ENCODE peak calls at places on chromosomes 11 and 22, in nine cellular contexts. One of them, this sample, is unnamed.

GRCh38 chr22:50562523-50563409 is at the start of gene SYCE3:
- DNase-seq in activated CD4-positive, alpha-beta T cell treated with anti-CD3 and anti-CD28 coated beads for 24 hours: peak; percentile 97
- DNase-seq in mucosa of descending colon: peak; percentile 99
- DNase-seq in DMS 273 treated with DMSO at 0.1 percent for 48 hours: peak; percentile 81
- DNase-seq in ELR: peak; percentile 96
- DNase-seq in GM10248: peak; percentile 98
- DNase-seq in NCI-H1092: peak; percentile 80
- DNase-seq in left cardiac atrium: peak; percentile 98
- DNase-seq in SW 1271: peak; percentile 73
- DNase-seq in this sample: peak; percentile 92

GRCh38 chr22:22214819-22215329 is 29.7 kb upstream of the VPREB1 start:
- DNase-seq in activated CD4-positive, alpha-beta T cell treated with anti-CD3 and anti-CD28 coated beads for 24 hours: no peak
- DNase-seq in mucosa of descending colon: no peak
- DNase-seq in DMS 273 treated with DMSO at 0.1 percent for 48 hours: no peak
- DNase-seq in ELR: no peak
- DNase-seq in GM10248: no peak
- DNase-seq in NCI-H1092: no peak
- DNase-seq in left cardiac atrium: no peak
- DNase-seq in SW 1271: no peak
- DNase-seq in this sample: no peak

GRCh38 chr22:42877597-42878340 is 20.7 kb upstream of the ARFGAP3 start:
- DNase-seq in activated CD4-positive, alpha-beta T cell treated with anti-CD3 and anti-CD28 coated beads for 24 hours: no peak
- DNase-seq in mucosa of descending colon: no peak
- DNase-seq in DMS 273 treated with DMSO at 0.1 percent for 48 hours: no peak
- DNase-seq in ELR: no peak
- DNase-seq in GM10248: no peak
- DNase-seq in NCI-H1092: no peak
- DNase-seq in left cardiac atrium: no peak
- DNase-seq in SW 1271: no peak
- DNase-seq in this sample: no peak

GRCh38 chr11:19087658-19088057 is 27.1 kb upstream of the MRGPRX2 start:
- DNase-seq in activated CD4-positive, alpha-beta T cell treated with anti-CD3 and anti-CD28 coated beads for 24 hours: no peak
- DNase-seq in mucosa of descending colon: no peak
- DNase-seq in DMS 273 treated with DMSO at 0.1 percent for 48 hours: no peak
- DNase-seq in ELR: peak; percentile 92
- DNase-seq in GM10248: no peak
- DNase-seq in NCI-H1092: no peak
- DNase-seq in left cardiac atrium: no peak
- DNase-seq in SW 1271: no peak
- DNase-seq in this sample: no peak

GRCh38 chr11:38460901-38461300 is 1862.9 kb upstream of the RAG2 start:
- DNase-seq in activated CD4-positive, alpha-beta T cell treated with anti-CD3 and anti-CD28 coated beads for 24 hours: no peak
- DNase-seq in mucosa of descending colon: no peak
- DNase-seq in DMS 273 treated with DMSO at 0.1 percent for 48 hours: no peak
- DNase-seq in ELR: no peak
- DNase-seq in GM10248: no peak
- DNase-seq in NCI-H1092: no peak
- DNase-seq in left cardiac atrium: peak; percentile 59
- DNase-seq in SW 1271: no peak
- DNase-seq in this sample: no peak

GRCh38 chr11:11170352-11171084 is 182.5 kb downstream of the CSNK2A3 start:
- DNase-seq in activated CD4-positive, alpha-beta T cell treated with anti-CD3 and anti-CD28 coated beads for 24 hours: no peak
- DNase-seq in mucosa of descending colon: no peak
- DNase-seq in DMS 273 treated with DMSO at 0.1 percent for 48 hours: no peak
- DNase-seq in ELR: no peak
- DNase-seq in GM10248: no peak
- DNase-seq in NCI-H1092: no peak
- DNase-seq in left cardiac atrium: no peak
- DNase-seq in SW 1271: no peak
- DNase-seq in this sample: no peak

GRCh38 chr22:28139993-28140392 is 220.9 kb upstream of the PITPNB start:
- DNase-seq in activated CD4-positive, alpha-beta T cell treated with anti-CD3 and anti-CD28 coated beads for 24 hours: no peak
- DNase-seq in mucosa of descending colon: no peak
- DNase-seq in DMS 273 treated with DMSO at 0.1 percent for 48 hours: no peak
- DNase-seq in ELR: peak; percentile 90
- DNase-seq in GM10248: no peak
- DNase-seq in NCI-H1092: no peak
- DNase-seq in left cardiac atrium: no peak
- DNase-seq in SW 1271: no peak
- DNase-seq in this sample: no peak

GRCh38 chr22:31556627-31557203 is 60.4 kb downstream of the SFI1 start:
- DNase-seq in activated CD4-positive, alpha-beta T cell treated with anti-CD3 and anti-CD28 coated beads for 24 hours: no peak
- DNase-seq in mucosa of descending colon: no peak
- DNase-seq in DMS 273 treated with DMSO at 0.1 percent for 48 hours: no peak
- DNase-seq in ELR: peak; percentile 64
- DNase-seq in GM10248: no peak
- DNase-seq in NCI-H1092: no peak
- DNase-seq in left cardiac atrium: no peak
- DNase-seq in SW 1271: no peak
- DNase-seq in this sample: no peak

GRCh38 chr22:27989758-27990450 is 70.8 kb upstream of the PITPNB start:
- DNase-seq in activated CD4-positive, alpha-beta T cell treated with anti-CD3 and anti-CD28 coated beads for 24 hours: no peak
- DNase-seq in mucosa of descending colon: no peak
- DNase-seq in DMS 273 treated with DMSO at 0.1 percent for 48 hours: no peak
- DNase-seq in ELR: no peak
- DNase-seq in GM10248: no peak
- DNase-seq in NCI-H1092: no peak
- DNase-seq in left cardiac atrium: no peak
- DNase-seq in SW 1271: no peak
- DNase-seq in this sample: no peak

GRCh38 chr11:20443596-20443995 is 56.1 kb downstream of the PRMT3 start:
- DNase-seq in activated CD4-positive, alpha-beta T cell treated with anti-CD3 and anti-CD28 coated beads for 24 hours: no peak
- DNase-seq in mucosa of descending colon: no peak
- DNase-seq in DMS 273 treated with DMSO at 0.1 percent for 48 hours: no peak
- DNase-seq in ELR: peak; percentile 37
- DNase-seq in GM10248: no peak
- DNase-seq in NCI-H1092: no peak
- DNase-seq in left cardiac atrium: no peak
- DNase-seq in SW 1271: no peak
- DNase-seq in this sample: no peak

GRCh38 chr11:68560216-68560615 is 99.7 kb downstream of the PPP6R3 start:
- DNase-seq in activated CD4-positive, alpha-beta T cell treated with anti-CD3 and anti-CD28 coated beads for 24 hours: no peak
- DNase-seq in mucosa of descending colon: no peak
- DNase-seq in DMS 273 treated with DMSO at 0.1 percent for 48 hours: no peak
- DNase-seq in ELR: no peak
- DNase-seq in GM10248: no peak
- DNase-seq in NCI-H1092: no peak
- DNase-seq in left cardiac atrium: no peak
- DNase-seq in SW 1271: no peak
- DNase-seq in this sample: no peak

GRCh38 chr11:21289686-21290085 is 620.3 kb downstream of the NELL1 start:
- DNase-seq in activated CD4-positive, alpha-beta T cell treated with anti-CD3 and anti-CD28 coated beads for 24 hours: no peak
- DNase-seq in mucosa of descending colon: no peak
- DNase-seq in DMS 273 treated with DMSO at 0.1 percent for 48 hours: no peak
- DNase-seq in ELR: no peak
- DNase-seq in GM10248: no peak
- DNase-seq in NCI-H1092: no peak
- DNase-seq in left cardiac atrium: no peak
- DNase-seq in SW 1271: no peak
- DNase-seq in this sample: no peak

GRCh38 chr11:114187173-114187572 is 109.0 kb upstream of the NNMT start:
- DNase-seq in activated CD4-positive, alpha-beta T cell treated with anti-CD3 and anti-CD28 coated beads for 24 hours: no peak
- DNase-seq in mucosa of descending colon: no peak
- DNase-seq in DMS 273 treated with DMSO at 0.1 percent for 48 hours: no peak
- DNase-seq in ELR: no peak
- DNase-seq in GM10248: no peak
- DNase-seq in NCI-H1092: no peak
- DNase-seq in left cardiac atrium: no peak
- DNase-seq in SW 1271: no peak
- DNase-seq in this sample: no peak

GRCh38 chr22:49100764-49101163 is 726.9 kb downstream of the BRD1 start:
- DNase-seq in activated CD4-positive, alpha-beta T cell treated with anti-CD3 and anti-CD28 coated beads for 24 hours: no peak
- DNase-seq in mucosa of descending colon: no peak
- DNase-seq in DMS 273 treated with DMSO at 0.1 percent for 48 hours: no peak
- DNase-seq in ELR: no peak
- DNase-seq in GM10248: no peak
- DNase-seq in NCI-H1092: no peak
- DNase-seq in left cardiac atrium: no peak
- DNase-seq in SW 1271: no peak
- DNase-seq in this sample: no peak

GRCh38 chr11:112590778-112591177 is 330.1 kb upstream of the PLET1 start:
- DNase-seq in activated CD4-positive, alpha-beta T cell treated with anti-CD3 and anti-CD28 coated beads for 24 hours: no peak
- DNase-seq in mucosa of descending colon: no peak
- DNase-seq in DMS 273 treated with DMSO at 0.1 percent for 48 hours: no peak
- DNase-seq in ELR: no peak
- DNase-seq in GM10248: no peak
- DNase-seq in NCI-H1092: no peak
- DNase-seq in left cardiac atrium: no peak
- DNase-seq in SW 1271: no peak
- DNase-seq in this sample: no peak

GRCh38 chr11:63869686-63870085 is 30.8 kb downstream of the MARK2 start:
- DNase-seq in activated CD4-positive, alpha-beta T cell treated with anti-CD3 and anti-CD28 coated beads for 24 hours: no peak
- DNase-seq in mucosa of descending colon: peak; percentile 37
- DNase-seq in DMS 273 treated with DMSO at 0.1 percent for 48 hours: no peak
- DNase-seq in ELR: no peak
- DNase-seq in GM10248: no peak
- DNase-seq in NCI-H1092: no peak
- DNase-seq in left cardiac atrium: no peak
- DNase-seq in SW 1271: no peak
- DNase-seq in this sample: no peak

GRCh38 chr11:6251120-6251733 is 8.4 kb upstream of the CCKBR start:
- DNase-seq in activated CD4-positive, alpha-beta T cell treated with anti-CD3 and anti-CD28 coated beads for 24 hours: peak; percentile 49
- DNase-seq in mucosa of descending colon: peak; percentile 74
- DNase-seq in DMS 273 treated with DMSO at 0.1 percent for 48 hours: peak; percentile 0
- DNase-seq in ELR: peak; percentile 73
- DNase-seq in GM10248: peak; percentile 64
- DNase-seq in NCI-H1092: peak; percentile 7
- DNase-seq in left cardiac atrium: peak; percentile 58
- DNase-seq in SW 1271: no peak
- DNase-seq in this sample: no peak

GRCh38 chr11:15911377-15912044 is 444.8 kb downstream of the SOX6 start:
- DNase-seq in activated CD4-positive, alpha-beta T cell treated with anti-CD3 and anti-CD28 coated beads for 24 hours: no peak
- DNase-seq in mucosa of descending colon: no peak
- DNase-seq in DMS 273 treated with DMSO at 0.1 percent for 48 hours: peak; percentile 2
- DNase-seq in ELR: no peak
- DNase-seq in GM10248: no peak
- DNase-seq in NCI-H1092: peak; percentile 23
- DNase-seq in left cardiac atrium: peak; percentile 79
- DNase-seq in SW 1271: no peak
- DNase-seq in this sample: no peak

GRCh38 chr22:29345932-29346331 is 30.4 kb upstream of the RASL10A start:
- DNase-seq in activated CD4-positive, alpha-beta T cell treated with anti-CD3 and anti-CD28 coated beads for 24 hours: no peak
- DNase-seq in mucosa of descending colon: no peak
- DNase-seq in DMS 273 treated with DMSO at 0.1 percent for 48 hours: no peak
- DNase-seq in ELR: no peak
- DNase-seq in GM10248: no peak
- DNase-seq in NCI-H1092: no peak
- DNase-seq in left cardiac atrium: no peak
- DNase-seq in SW 1271: no peak
- DNase-seq in this sample: no peak

GRCh38 chr22:27990879-27991278 is 71.8 kb upstream of the PITPNB start:
- DNase-seq in activated CD4-positive, alpha-beta T cell treated with anti-CD3 and anti-CD28 coated beads for 24 hours: no peak
- DNase-seq in mucosa of descending colon: no peak
- DNase-seq in DMS 273 treated with DMSO at 0.1 percent for 48 hours: no peak
- DNase-seq in ELR: peak; percentile 25
- DNase-seq in GM10248: peak; percentile 55
- DNase-seq in NCI-H1092: no peak
- DNase-seq in left cardiac atrium: peak; percentile 76
- DNase-seq in SW 1271: no peak
- DNase-seq in this sample: no peak

GRCh38 chr22:44024288-44024908 is at the start of gene PARVB:
- DNase-seq in activated CD4-positive, alpha-beta T cell treated with anti-CD3 and anti-CD28 coated beads for 24 hours: no peak
- DNase-seq in mucosa of descending colon: peak; percentile 50
- DNase-seq in DMS 273 treated with DMSO at 0.1 percent for 48 hours: no peak
- DNase-seq in ELR: peak; percentile 49
- DNase-seq in GM10248: peak; percentile 39
- DNase-seq in NCI-H1092: no peak
- DNase-seq in left cardiac atrium: peak; percentile 55
- DNase-seq in SW 1271: no peak
- DNase-seq in this sample: no peak

GRCh38 chr11:12449961-12450715 is 72.8 kb downstream of the PARVA start:
- DNase-seq in activated CD4-positive, alpha-beta T cell treated with anti-CD3 and anti-CD28 coated beads for 24 hours: no peak
- DNase-seq in mucosa of descending colon: no peak
- DNase-seq in DMS 273 treated with DMSO at 0.1 percent for 48 hours: no peak
- DNase-seq in ELR: peak; percentile 95
- DNase-seq in GM10248: no peak
- DNase-seq in NCI-H1092: no peak
- DNase-seq in left cardiac atrium: no peak
- DNase-seq in SW 1271: no peak
- DNase-seq in this sample: no peak

GRCh38 chr11:69938206-69938605 is 119.0 kb upstream of the FGF3 start:
- DNase-seq in activated CD4-positive, alpha-beta T cell treated with anti-CD3 and anti-CD28 coated beads for 24 hours: no peak
- DNase-seq in mucosa of descending colon: no peak
- DNase-seq in DMS 273 treated with DMSO at 0.1 percent for 48 hours: no peak
- DNase-seq in ELR: no peak
- DNase-seq in GM10248: no peak
- DNase-seq in NCI-H1092: no peak
- DNase-seq in left cardiac atrium: no peak
- DNase-seq in SW 1271: no peak
- DNase-seq in this sample: no peak

GRCh38 chr22:44710474-44711235 is 8.7 kb downstream of the PRR5 start:
- DNase-seq in activated CD4-positive, alpha-beta T cell treated with anti-CD3 and anti-CD28 coated beads for 24 hours: no peak
- DNase-seq in mucosa of descending colon: peak; percentile 87
- DNase-seq in DMS 273 treated with DMSO at 0.1 percent for 48 hours: no peak
- DNase-seq in ELR: no peak
- DNase-seq in GM10248: peak; percentile 65
- DNase-seq in NCI-H1092: no peak
- DNase-seq in left cardiac atrium: no peak
- DNase-seq in SW 1271: no peak
- DNase-seq in this sample: no peak

GRCh38 chr11:34348919-34349318 is 8.9 kb downstream of the ABTB2 start:
- DNase-seq in activated CD4-positive, alpha-beta T cell treated with anti-CD3 and anti-CD28 coated beads for 24 hours: no peak
- DNase-seq in mucosa of descending colon: no peak
- DNase-seq in DMS 273 treated with DMSO at 0.1 percent for 48 hours: no peak
- DNase-seq in ELR: no peak
- DNase-seq in GM10248: no peak
- DNase-seq in NCI-H1092: peak; percentile 70
- DNase-seq in left cardiac atrium: no peak
- DNase-seq in SW 1271: no peak
- DNase-seq in this sample: no peak

GRCh38 chr11:66251811-66252210 is 16.6 kb upstream of the RAB1B start:
- DNase-seq in activated CD4-positive, alpha-beta T cell treated with anti-CD3 and anti-CD28 coated beads for 24 hours: no peak
- DNase-seq in mucosa of descending colon: no peak
- DNase-seq in DMS 273 treated with DMSO at 0.1 percent for 48 hours: no peak
- DNase-seq in ELR: no peak
- DNase-seq in GM10248: no peak
- DNase-seq in NCI-H1092: no peak
- DNase-seq in left cardiac atrium: no peak
- DNase-seq in SW 1271: no peak
- DNase-seq in this sample: no peak

GRCh38 chr11:64127267-64128072 is 38.4 kb downstream of the MACROD1 start:
- DNase-seq in activated CD4-positive, alpha-beta T cell treated with anti-CD3 and anti-CD28 coated beads for 24 hours: no peak
- DNase-seq in mucosa of descending colon: no peak
- DNase-seq in DMS 273 treated with DMSO at 0.1 percent for 48 hours: no peak
- DNase-seq in ELR: no peak
- DNase-seq in GM10248: no peak
- DNase-seq in NCI-H1092: no peak
- DNase-seq in left cardiac atrium: no peak
- DNase-seq in SW 1271: no peak
- DNase-seq in this sample: no peak

GRCh38 chr11:117217141-117217609 is 14.7 kb downstream of the PCSK7 start:
- DNase-seq in activated CD4-positive, alpha-beta T cell treated with anti-CD3 and anti-CD28 coated beads for 24 hours: no peak
- DNase-seq in mucosa of descending colon: no peak
- DNase-seq in DMS 273 treated with DMSO at 0.1 percent for 48 hours: no peak
- DNase-seq in ELR: peak; percentile 59
- DNase-seq in GM10248: no peak
- DNase-seq in NCI-H1092: no peak
- DNase-seq in left cardiac atrium: peak; percentile 69
- DNase-seq in SW 1271: no peak
- DNase-seq in this sample: no peak

GRCh38 chr11:61372659-61373058 is 10.5 kb downstream of the TMEM138 start:
- DNase-seq in activated CD4-positive, alpha-beta T cell treated with anti-CD3 and anti-CD28 coated beads for 24 hours: no peak
- DNase-seq in mucosa of descending colon: no peak
- DNase-seq in DMS 273 treated with DMSO at 0.1 percent for 48 hours: no peak
- DNase-seq in ELR: no peak
- DNase-seq in GM10248: no peak
- DNase-seq in NCI-H1092: no peak
- DNase-seq in left cardiac atrium: no peak
- DNase-seq in SW 1271: no peak
- DNase-seq in this sample: no peak

GRCh38 chr11:17887779-17888178 is 125.1 kb downstream of the SERGEF start:
- DNase-seq in activated CD4-positive, alpha-beta T cell treated with anti-CD3 and anti-CD28 coated beads for 24 hours: no peak
- DNase-seq in mucosa of descending colon: no peak
- DNase-seq in DMS 273 treated with DMSO at 0.1 percent for 48 hours: no peak
- DNase-seq in ELR: no peak
- DNase-seq in GM10248: no peak
- DNase-seq in NCI-H1092: no peak
- DNase-seq in left cardiac atrium: no peak
- DNase-seq in SW 1271: no peak
- DNase-seq in this sample: peak; percentile 15

GRCh38 chr11:102836290-102836875 is 7.0 kb downstream of the MMP3 start:
- DNase-seq in activated CD4-positive, alpha-beta T cell treated with anti-CD3 and anti-CD28 coated beads for 24 hours: no peak
- DNase-seq in mucosa of descending colon: no peak
- DNase-seq in DMS 273 treated with DMSO at 0.1 percent for 48 hours: no peak
- DNase-seq in ELR: peak; percentile 76
- DNase-seq in GM10248: no peak
- DNase-seq in NCI-H1092: no peak
- DNase-seq in left cardiac atrium: no peak
- DNase-seq in SW 1271: no peak
- DNase-seq in this sample: no peak

This sample was measured in cerebellar nuclear complex.